ENCODE peak calls at places on chromosomes 13 and 19, in eight cellular contexts. I is uterus, T is transverse colon, S is right lobe of liver, M is heart left ventricle, Z is stomach, O is body of pancreas, V is breast epithelium. W is an unnamed sample.

GRCh38 chr13:34346626-34347025 is 528.7 kb downstream of the RFC3 start:
- DNase-seq in O (no peak), M (no peak), T (no peak), S (no peak), I (no peak), Z (no peak), V (no peak), W (no peak)

GRCh38 chr19:53102186-53102585 is 1.0 kb downstream of the ZNF160 start:
- DNase-seq in Z (no peak), I (no peak), O (no peak), T (no peak), V (no peak), M (no peak), S (no peak), W (no peak)

GRCh38 chr13:97316390-97316789 is 94.3 kb downstream of the MBNL2 start:
- DNase-seq in O (no peak), I (no peak), V (no peak), Z (no peak), T (no peak), S (no peak), M (no peak), W (no peak)

GRCh38 chr13:64993514-64994164 is 2236.5 kb downstream of the PCDH9 start:
- DNase-seq in O (no peak), I (no peak), S (no peak), V (no peak), Z (no peak), M (no peak), T (no peak), W (no peak)

GRCh38 chr19:58274771-58275199 is 4.0 kb upstream of the ZNF8 start:
- DNase-seq in T (no peak), S (no peak), O (no peak), Z (no peak), M (no peak), V (no peak), I (no peak), W (no peak)

GRCh38 chr19:4455742-4456565 is 1.6 kb downstream of the UBXN6 start:
- DNase-seq in O (peak; percentile 61), I (peak; percentile 88), T (peak; percentile 48), S (peak; percentile 61), Z (no peak), M (peak; percentile 66), V (no peak), W (peak; percentile 95)

GRCh38 chr13:33379597-33379996 is 94.0 kb upstream of the STARD13 start:
- DNase-seq in V (no peak), I (no peak), M (no peak), T (no peak), Z (no peak), O (peak; percentile 73), S (no peak), W (no peak)

GRCh38 chr19:29533578-29534544 is 8.1 kb downstream of the VSTM2B start:
- DNase-seq in M (peak; percentile 6), O (no peak), V (no peak), T (no peak), S (peak; percentile 26), I (peak; percentile 8), Z (peak; percentile 8), W (peak; percentile 41)

GRCh38 chr19:40143612-40144011 is 47.6 kb upstream of the MAP3K10 start:
- DNase-seq in S (no peak), T (peak; percentile 41), I (no peak), O (peak; percentile 6), V (no peak), Z (no peak), M (no peak), W (no peak)

GRCh38 chr13:110068176-110068473 is 238.8 kb downstream of the COL4A1 start:
- DNase-seq in T (no peak), I (no peak), V (no peak), M (no peak), O (peak; percentile 6), S (no peak), Z (no peak), W (no peak)

GRCh38 chr13:52158629-52159158 is 703 bp downstream of the NEK3 start:
- DNase-seq in Z (no peak), S (peak; percentile 53), O (no peak), I (peak; percentile 31), V (no peak), T (peak; percentile 54), M (peak; percentile 49), W (peak; percentile 67)

GRCh38 chr19:45643927-45644771 is 5.0 kb upstream of the EML2 start:
- DNase-seq in I (no peak), M (no peak), S (no peak), T (no peak), Z (no peak), V (no peak), O (no peak), W (no peak)

GRCh38 chr13:113454936-113455335 is 1.6 kb upstream of the ADPRHL1 start:
- DNase-seq in O (no peak), T (no peak), I (no peak), V (no peak), S (peak; percentile 23), M (no peak), Z (no peak), W (no peak)

GRCh38 chr19:55079400-55080038 is 3.9 kb downstream of the EPS8L1 start:
- DNase-seq in V (no peak), Z (no peak), M (no peak), O (no peak), I (no peak), S (no peak), T (no peak), W (no peak)
- H3K4me1 ChIP-seq in V (no peaks in the 10 kb centered on the region), Z (peaks cover 44% of the 10 kb centered on the region), M (peaks cover 19% of the 10 kb centered on the region), O (peaks cover 32% of the 10 kb centered on the region), I (no peaks in the 10 kb centered on the region), S (no peaks in the 10 kb centered on the region), T (peaks cover 16% of the 10 kb centered on the region), W (peaks cover 27% of the 10 kb centered on the region)

DNA sequence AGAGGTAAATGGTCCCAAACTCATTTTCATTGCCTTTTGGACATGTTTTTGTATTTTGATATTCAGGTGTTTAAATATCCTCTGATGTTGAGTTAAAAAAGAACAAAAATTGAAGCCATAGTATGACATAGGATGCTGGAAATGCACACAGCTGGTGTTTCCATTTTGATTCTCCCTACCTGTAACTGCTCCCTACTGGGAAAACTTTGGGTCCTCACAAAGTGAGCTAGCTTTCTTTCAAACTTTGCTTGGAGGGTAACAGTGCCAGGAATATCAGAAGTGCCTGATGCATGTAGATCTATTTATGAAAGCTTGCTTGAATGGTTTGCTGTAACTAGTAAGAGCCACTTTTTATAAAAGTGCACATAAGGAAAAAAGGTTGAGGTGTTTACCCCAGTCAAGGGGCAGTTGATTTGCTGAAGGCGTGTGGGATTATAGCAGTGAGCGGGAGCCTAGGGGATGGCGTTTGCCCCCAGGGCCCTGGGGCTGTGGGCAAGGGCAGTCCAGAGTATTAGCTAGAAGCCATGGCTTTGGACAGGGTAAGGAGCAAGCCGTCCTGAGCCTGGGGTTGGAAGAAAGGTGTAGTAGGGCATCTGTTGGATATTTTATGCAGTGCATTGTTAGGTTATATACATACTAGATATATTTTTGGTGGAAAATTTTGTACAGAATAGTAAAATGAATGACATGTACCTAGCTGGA is 4.3 kb downstream of the RPS9 start:
- DNase-seq in M (no peak), I (no peak), S (no peak), Z (no peak), T (no peak), O (no peak), V (no peak), W (no peak)
- TF ChIP-seq POLR2A in M (no peak), I (no peak), S (no peak), Z (no peak), T (no peak), O (no peak), V (no peak), W (no peak)

GRCh38 chr19:7863971-7864718 is 10.0 kb downstream of the PRR36 start:
- DNase-seq in Z (no peak), M (no peak), V (no peak), T (no peak), S (no peak), O (no peak), I (no peak), W (no peak)

GRCh38 chr19:7866399-7867091 is 7.6 kb downstream of the PRR36 start:
- DNase-seq in M (no peak), V (no peak), Z (no peak), O (no peak), S (no peak), T (no peak), I (no peak), W (no peak)

GRCh38 chr19:7864719-7865074 is 9.5 kb downstream of the PRR36 start:
- DNase-seq in V (no peak), I (no peak), Z (no peak), O (no peak), T (no peak), M (no peak), S (no peak), W (no peak)

GRCh38 chr19:7867092-7867844 is 6.9 kb downstream of the PRR36 start:
- DNase-seq in I (no peak), O (no peak), M (no peak), S (no peak), T (no peak), V (no peak), Z (no peak), W (no peak)

GRCh38 chr19:7865262-7865911 is 8.8 kb downstream of the PRR36 start:
- DNase-seq in V (no peak), M (no peak), S (no peak), Z (no peak), T (no peak), I (no peak), O (no peak), W (no peak)
- H3K4me1 ChIP-seq in V (no peaks in the 10 kb centered on the region), M (peaks cover 27% of the 10 kb centered on the region), S (no peaks in the 10 kb centered on the region), Z (peaks cover 44% of the 10 kb centered on the region), T (peaks cover 40% of the 10 kb centered on the region), I (peaks cover 17% of the 10 kb centered on the region), O (peaks cover 29% of the 10 kb centered on the region), W (peaks cover 39% of the 10 kb centered on the region)

GRCh38 chr19:47316513-47316912 is 6.9 kb downstream of the C5AR1 start:
- DNase-seq in T (no peak), V (no peak), M (no peak), Z (no peak), S (no peak), I (no peak), O (no peak), W (no peak)
- TF ChIP-seq POLR2A in T (no peak), V (no peak), M (no peak), Z (no peak), S (no peak), I (no peak), O (no peak), W (no peak)

GRCh38 chr13:40586886-40587285 is 79.6 kb downstream of the FOXO1 start:
- DNase-seq in S (no peak), M (no peak), Z (no peak), T (no peak), O (no peak), V (no peak), I (no peak), W (no peak)

GRCh38 chr13:40583738-40584137 is 82.7 kb downstream of the FOXO1 start:
- DNase-seq in I (no peak), T (no peak), V (no peak), Z (no peak), S (no peak), O (no peak), M (no peak), W (no peak)

GRCh38 chr13:40582531-40582930 is 83.9 kb downstream of the FOXO1 start:
- DNase-seq in S (no peak), M (no peak), V (no peak), Z (no peak), I (no peak), T (no peak), O (no peak), W (no peak)

GRCh38 chr13:40588101-40588500 is 78.3 kb downstream of the FOXO1 start:
- DNase-seq in M (no peak), S (no peak), T (no peak), I (no peak), V (no peak), Z (no peak), O (no peak), W (no peak)

GRCh38 chr13:40585911-40586471 is 80.5 kb downstream of the FOXO1 start:
- DNase-seq in I (no peak), Z (no peak), V (no peak), O (no peak), S (no peak), T (no peak), M (no peak), W (no peak)
- H3K4me1 ChIP-seq in I (no peaks in the 10 kb centered on the region), Z (peaks cover 78% of the 10 kb centered on the region), V (peaks cover 5% of the 10 kb centered on the region), O (peaks cover 75% of the 10 kb centered on the region), S (peaks cover 40% of the 10 kb centered on the region), T (peaks cover 36% of the 10 kb centered on the region), M (peaks cover 73% of the 10 kb centered on the region), W (peaks cover 67% of the 10 kb centered on the region)